ENCODE peak calls at places on chromosomes 2 and 18, in eight cellular contexts. H is hepatocyte; Q is fibroblast of mammary gland; J is PC-3; S is NCI-H2081; K is bronchial epithelial cell; P is DMS153; V is effector memory CD8-positive, alpha-beta T cell. B is an unnamed sample.

GRCh38 chr2:104862061-104862941 is 8.4 kb downstream of the POU3F3 start:
- DNase-seq in H (no peak), Q (peak), J (no peak), S (peak), K (no peak), P (no peak), V (no peak), B (peak)

GRCh38 chr2:200742426-200742825 is 69.3 kb upstream of the BZW1 start:
- DNase-seq in H (no peak), Q (peak), J (no peak), S (no peak), K (no peak), P (no peak), V (no peak), B (no peak)

GRCh38 chr18:72086421-72086820 is 457.7 kb downstream of the CBLN2 start:
- DNase-seq in H (peak), Q (peak), J (peak), S (peak), K (peak), P (peak), V (no peak), B (no peak)

GRCh38 chr2:55876425-55877084 is 47.0 kb downstream of the EFEMP1 start:
- DNase-seq in H (no peak), Q (peak), J (no peak), S (no peak), K (no peak), P (no peak), V (no peak), B (no peak)

GRCh38 chr2:178782236-178782635 is 25.0 kb downstream of the TTN start:
- DNase-seq in H (no peak), Q (no peak), J (peak), S (no peak), K (no peak), P (no peak), V (no peak), B (no peak)

GRCh38 chr2:120864981-120865380 is 129.3 kb downstream of the GLI2 start:
- DNase-seq in H (no peak), Q (peak), J (no peak), S (no peak), K (no peak), P (no peak), V (no peak), B (no peak)

GRCh38 chr2:111667542-111668273 is 216.3 kb downstream of the ANAPC1 start:
- DNase-seq in H (peak), Q (peak), J (peak), S (no peak), K (peak), P (no peak), V (no peak), B (peak)

GRCh38 chr2:200320344-200320743 is 13.9 kb downstream of the SPATS2L start:
- DNase-seq in H (no peak), Q (no peak), J (no peak), S (no peak), K (peak), P (no peak), V (no peak), B (no peak)

GRCh38 chr18:28168725-28169124 is 8.2 kb downstream of the CDH2 start:
- DNase-seq in H (no peak), Q (no peak), J (no peak), S (no peak), K (no peak), P (no peak), V (no peak), B (no peak)

GRCh38 chr2:206071832-206072231 is 14.1 kb downstream of the INO80D start:
- DNase-seq in H (no peak), Q (no peak), J (no peak), S (no peak), K (peak), P (no peak), V (no peak), B (no peak)

GRCh38 chr18:9135912-9136314 is 668 bp upstream of the ANKRD12 start:
- DNase-seq in H (peak), Q (peak), J (peak), S (peak), K (peak), P (peak), V (no peak), B (peak)

GRCh38 chr18:55381277-55381676 is 206.7 kb downstream of the TCF4 start:
- DNase-seq in H (no peak), Q (peak), J (no peak), S (no peak), K (no peak), P (no peak), V (no peak), B (no peak)

GRCh38 chr2:143682643-143683042 is 553.4 kb downstream of the ARHGAP15 start:
- DNase-seq in H (no peak), Q (no peak), J (no peak), S (no peak), K (no peak), P (no peak), V (no peak), B (no peak)

GRCh38 chr2:3519255-3520190 is at the start of gene ADI1:
- DNase-seq in H (peak), Q (peak), J (peak), S (peak), K (peak), P (peak), V (peak), B (peak)